ENCODE peak calls at places on chromosomes 12 and 14, in six cellular contexts. One of them, this sample, is unnamed.

GRCh38 chr14:24032727-24033418 is 18.9 kb upstream of the CARMIL3 start:
- DNase-seq in NCI-H1105: no peak
- DNase-seq in AG10803: peak
- DNase-seq in activated T-helper 1 cell treated with anti-CD3 and anti-CD28 coated beads, Interleukin-2, amount 50 U/mL, for 16 hours: no peak
- DNase-seq in Right ventricle myocardium superior: no peak
- DNase-seq in cardiac fibroblast: peak
- DNase-seq in this sample: peak

GRCh38 chr12:107990325-107990724 is 138.8 kb upstream of the WSCD2 start:
- DNase-seq in NCI-H1105: peak
- DNase-seq in AG10803: no peak
- DNase-seq in activated T-helper 1 cell treated with anti-CD3 and anti-CD28 coated beads, Interleukin-2, amount 50 U/mL, for 16 hours: no peak
- DNase-seq in Right ventricle myocardium superior: peak
- DNase-seq in cardiac fibroblast: peak
- DNase-seq in this sample: no peak

GRCh38 chr12:59432057-59432456 is 163.8 kb upstream of the SLC16A7 start:
- DNase-seq in AG10803: no peak
- DNase-seq in activated T-helper 1 cell treated with anti-CD3 and anti-CD28 coated beads, Interleukin-2, amount 50 U/mL, for 16 hours: no peak
- DNase-seq in Right ventricle myocardium superior: no peak
- DNase-seq in NCI-H1105: no peak
- DNase-seq in cardiac fibroblast: no peak
- DNase-seq in this sample: no peak

GRCh38 chr12:117114784-117115183 is 15.6 kb upstream of the TESC start:
- DNase-seq in AG10803: no peak
- DNase-seq in Right ventricle myocardium superior: peak
- DNase-seq in cardiac fibroblast: no peak
- DNase-seq in activated T-helper 1 cell treated with anti-CD3 and anti-CD28 coated beads, Interleukin-2, amount 50 U/mL, for 16 hours: no peak
- DNase-seq in NCI-H1105: peak
- DNase-seq in this sample: no peak

GRCh38 chr12:71594214-71594948 is 69.3 kb downstream of the ZFC3H1 start:
- DNase-seq in NCI-H1105: no peak
- DNase-seq in activated T-helper 1 cell treated with anti-CD3 and anti-CD28 coated beads, Interleukin-2, amount 50 U/mL, for 16 hours: no peak
- DNase-seq in AG10803: no peak
- DNase-seq in cardiac fibroblast: peak
- DNase-seq in Right ventricle myocardium superior: no peak
- DNase-seq in this sample: no peak

GRCh38 chr14:85607571-85608219 is 77.8 kb downstream of the FLRT2 start:
- DNase-seq in activated T-helper 1 cell treated with anti-CD3 and anti-CD28 coated beads, Interleukin-2, amount 50 U/mL, for 16 hours: no peak
- DNase-seq in NCI-H1105: no peak
- DNase-seq in AG10803: peak
- DNase-seq in Right ventricle myocardium superior: no peak
- DNase-seq in cardiac fibroblast: peak
- DNase-seq in this sample: no peak

GRCh38 chr12:59010948-59011347 is 90.6 kb upstream of the LRIG3 start:
- DNase-seq in activated T-helper 1 cell treated with anti-CD3 and anti-CD28 coated beads, Interleukin-2, amount 50 U/mL, for 16 hours: no peak
- DNase-seq in NCI-H1105: no peak
- DNase-seq in cardiac fibroblast: no peak
- DNase-seq in Right ventricle myocardium superior: no peak
- DNase-seq in AG10803: no peak
- DNase-seq in this sample: no peak

GRCh38 chr12:62400135-62400534 is 66.5 kb upstream of the MON2 start:
- DNase-seq in Right ventricle myocardium superior: no peak
- DNase-seq in NCI-H1105: no peak
- DNase-seq in cardiac fibroblast: no peak
- DNase-seq in AG10803: no peak
- DNase-seq in activated T-helper 1 cell treated with anti-CD3 and anti-CD28 coated beads, Interleukin-2, amount 50 U/mL, for 16 hours: no peak
- DNase-seq in this sample: no peak

GRCh38 chr12:123102381-123102780 is 48.5 kb downstream of the PITPNM2 start:
- DNase-seq in activated T-helper 1 cell treated with anti-CD3 and anti-CD28 coated beads, Interleukin-2, amount 50 U/mL, for 16 hours: no peak
- DNase-seq in NCI-H1105: no peak
- DNase-seq in Right ventricle myocardium superior: no peak
- DNase-seq in cardiac fibroblast: no peak
- DNase-seq in AG10803: no peak
- DNase-seq in this sample: no peak

GRCh38 chr14:101598159-101598558 is 36.9 kb downstream of the DIO3 start:
- DNase-seq in NCI-H1105: no peak
- DNase-seq in Right ventricle myocardium superior: no peak
- DNase-seq in cardiac fibroblast: no peak
- DNase-seq in AG10803: no peak
- DNase-seq in activated T-helper 1 cell treated with anti-CD3 and anti-CD28 coated beads, Interleukin-2, amount 50 U/mL, for 16 hours: no peak
- DNase-seq in this sample: no peak

GRCh38 chr12:120397827-120398563 is 29.0 kb upstream of the MSI1 start:
- DNase-seq in NCI-H1105: no peak
- DNase-seq in AG10803: no peak
- DNase-seq in cardiac fibroblast: no peak
- DNase-seq in activated T-helper 1 cell treated with anti-CD3 and anti-CD28 coated beads, Interleukin-2, amount 50 U/mL, for 16 hours: no peak
- DNase-seq in Right ventricle myocardium superior: no peak
- DNase-seq in this sample: no peak

GRCh38 chr12:79691299-79692248 is 810 bp upstream of the PAWR start:
- DNase-seq in cardiac fibroblast: peak
- DNase-seq in Right ventricle myocardium superior: no peak
- DNase-seq in activated T-helper 1 cell treated with anti-CD3 and anti-CD28 coated beads, Interleukin-2, amount 50 U/mL, for 16 hours: no peak
- DNase-seq in NCI-H1105: no peak
- DNase-seq in AG10803: peak
- DNase-seq in this sample: no peak

GRCh38 chr14:80784824-80785223 is 156.7 kb downstream of the CEP128 start:
- DNase-seq in Right ventricle myocardium superior: no peak
- DNase-seq in NCI-H1105: no peak
- DNase-seq in activated T-helper 1 cell treated with anti-CD3 and anti-CD28 coated beads, Interleukin-2, amount 50 U/mL, for 16 hours: no peak
- DNase-seq in cardiac fibroblast: peak
- DNase-seq in AG10803: peak
- DNase-seq in this sample: no peak

GRCh38 chr12:13976028-13976584 is 5.3 kb downstream of the GRIN2B start:
- DNase-seq in AG10803: no peak
- DNase-seq in Right ventricle myocardium superior: no peak
- DNase-seq in activated T-helper 1 cell treated with anti-CD3 and anti-CD28 coated beads, Interleukin-2, amount 50 U/mL, for 16 hours: no peak
- DNase-seq in cardiac fibroblast: no peak
- DNase-seq in NCI-H1105: no peak
- DNase-seq in this sample: no peak

GRCh38 chr12:388547-389137 is 478 bp downstream of the KDM5A start:
- DNase-seq in cardiac fibroblast: peak
- DNase-seq in Right ventricle myocardium superior: peak
- DNase-seq in activated T-helper 1 cell treated with anti-CD3 and anti-CD28 coated beads, Interleukin-2, amount 50 U/mL, for 16 hours: peak
- DNase-seq in AG10803: peak
- DNase-seq in NCI-H1105: no peak
- DNase-seq in this sample: no peak

GRCh38 chr12:92075425-92075891 is 70.2 kb downstream of the BTG1 start:
- DNase-seq in AG10803: peak
- DNase-seq in activated T-helper 1 cell treated with anti-CD3 and anti-CD28 coated beads, Interleukin-2, amount 50 U/mL, for 16 hours: no peak
- DNase-seq in NCI-H1105: no peak
- DNase-seq in Right ventricle myocardium superior: no peak
- DNase-seq in cardiac fibroblast: peak
- DNase-seq in this sample: no peak

GRCh38 chr14:55586411-55586810 is 6.4 kb downstream of the KTN1 start:
- DNase-seq in AG10803: peak
- DNase-seq in cardiac fibroblast: no peak
- DNase-seq in activated T-helper 1 cell treated with anti-CD3 and anti-CD28 coated beads, Interleukin-2, amount 50 U/mL, for 16 hours: no peak
- DNase-seq in NCI-H1105: no peak
- DNase-seq in Right ventricle myocardium superior: no peak
- DNase-seq in this sample: no peak

GRCh38 chr14:35332517-35333346 is 40.5 kb downstream of the PSMA6 start:
- DNase-seq in NCI-H1105: no peak
- DNase-seq in Right ventricle myocardium superior: no peak
- DNase-seq in cardiac fibroblast: peak
- DNase-seq in AG10803: peak
- DNase-seq in activated T-helper 1 cell treated with anti-CD3 and anti-CD28 coated beads, Interleukin-2, amount 50 U/mL, for 16 hours: no peak
- DNase-seq in this sample: no peak

GRCh38 chr14:101174980-101175606 is 271.6 kb upstream of the RTL1 start:
- DNase-seq in activated T-helper 1 cell treated with anti-CD3 and anti-CD28 coated beads, Interleukin-2, amount 50 U/mL, for 16 hours: no peak
- DNase-seq in Right ventricle myocardium superior: no peak
- DNase-seq in AG10803: no peak
- DNase-seq in NCI-H1105: peak
- DNase-seq in cardiac fibroblast: no peak
- DNase-seq in this sample: no peak

GRCh38 chr12:53493610-53494391 is 5.5 kb downstream of the MAP3K12 start:
- DNase-seq in AG10803: no peak
- DNase-seq in cardiac fibroblast: no peak
- DNase-seq in NCI-H1105: no peak
- DNase-seq in activated T-helper 1 cell treated with anti-CD3 and anti-CD28 coated beads, Interleukin-2, amount 50 U/mL, for 16 hours: no peak
- DNase-seq in Right ventricle myocardium superior: no peak
- DNase-seq in this sample: no peak

GRCh38 chr14:68649461-68650189 is 143.2 kb downstream of the ZFP36L1 start:
- DNase-seq in cardiac fibroblast: peak
- DNase-seq in activated T-helper 1 cell treated with anti-CD3 and anti-CD28 coated beads, Interleukin-2, amount 50 U/mL, for 16 hours: no peak
- DNase-seq in AG10803: peak
- DNase-seq in NCI-H1105: no peak
- DNase-seq in Right ventricle myocardium superior: no peak
- DNase-seq in this sample: no peak

GRCh38 chr12:124556896-124557501 is 10.4 kb downstream of the NCOR2 start:
- DNase-seq in Right ventricle myocardium superior: no peak
- DNase-seq in NCI-H1105: no peak
- DNase-seq in cardiac fibroblast: no peak
- DNase-seq in activated T-helper 1 cell treated with anti-CD3 and anti-CD28 coated beads, Interleukin-2, amount 50 U/mL, for 16 hours: no peak
- DNase-seq in AG10803: no peak
- DNase-seq in this sample: peak

GRCh38 chr12:39372929-39373328 is 70.0 kb downstream of the KIF21A start:
- DNase-seq in NCI-H1105: no peak
- DNase-seq in activated T-helper 1 cell treated with anti-CD3 and anti-CD28 coated beads, Interleukin-2, amount 50 U/mL, for 16 hours: no peak
- DNase-seq in cardiac fibroblast: peak
- DNase-seq in Right ventricle myocardium superior: no peak
- DNase-seq in AG10803: no peak
- DNase-seq in this sample: no peak

GRCh38 chr14:56846970-56847928 is 37.0 kb upstream of the OTX2 start:
- DNase-seq in activated T-helper 1 cell treated with anti-CD3 and anti-CD28 coated beads, Interleukin-2, amount 50 U/mL, for 16 hours: no peak
- DNase-seq in AG10803: no peak
- DNase-seq in cardiac fibroblast: no peak
- DNase-seq in NCI-H1105: no peak
- DNase-seq in Right ventricle myocardium superior: no peak
- DNase-seq in this sample: no peak

GRCh38 chr12:50933459-50934124 is 18.8 kb upstream of the HIGD1C start:
- DNase-seq in NCI-H1105: no peak
- DNase-seq in Right ventricle myocardium superior: no peak
- DNase-seq in activated T-helper 1 cell treated with anti-CD3 and anti-CD28 coated beads, Interleukin-2, amount 50 U/mL, for 16 hours: no peak
- DNase-seq in cardiac fibroblast: peak
- DNase-seq in AG10803: no peak
- DNase-seq in this sample: no peak

GRCh38 chr14:80202888-80203562 is 8.3 kb downstream of the DIO2 start:
- DNase-seq in NCI-H1105: no peak
- DNase-seq in AG10803: no peak
- DNase-seq in activated T-helper 1 cell treated with anti-CD3 and anti-CD28 coated beads, Interleukin-2, amount 50 U/mL, for 16 hours: no peak
- DNase-seq in cardiac fibroblast: peak
- DNase-seq in Right ventricle myocardium superior: no peak
- DNase-seq in this sample: no peak

GRCh38 chr12:57460457-57461325 is 1.1 kb downstream of the GLI1 start:
- DNase-seq in cardiac fibroblast: no peak
- DNase-seq in NCI-H1105: no peak
- DNase-seq in activated T-helper 1 cell treated with anti-CD3 and anti-CD28 coated beads, Interleukin-2, amount 50 U/mL, for 16 hours: no peak
- DNase-seq in AG10803: no peak
- DNase-seq in Right ventricle myocardium superior: no peak
- DNase-seq in this sample: no peak

GRCh38 chr14:95189400-95190162 is 32.3 kb upstream of the DICER1 start:
- DNase-seq in cardiac fibroblast: no peak
- DNase-seq in NCI-H1105: peak
- DNase-seq in activated T-helper 1 cell treated with anti-CD3 and anti-CD28 coated beads, Interleukin-2, amount 50 U/mL, for 16 hours: no peak
- DNase-seq in AG10803: peak
- DNase-seq in Right ventricle myocardium superior: no peak
- DNase-seq in this sample: no peak

GRCh38 chr14:51846631-51847488 is 13.6 kb upstream of the GNG2 start:
- DNase-seq in activated T-helper 1 cell treated with anti-CD3 and anti-CD28 coated beads, Interleukin-2, amount 50 U/mL, for 16 hours: peak
- DNase-seq in Right ventricle myocardium superior: peak
- DNase-seq in AG10803: peak
- DNase-seq in NCI-H1105: peak
- DNase-seq in cardiac fibroblast: peak
- DNase-seq in this sample: no peak

This sample was measured in nucleus accumbens.